ENCODE peak calls at places on chromosomes 5 and 9, in six cellular contexts. B is heart left ventricle; K is stimulated activated CD4-positive, alpha-beta T cell treated with anti-CD3 and anti-CD28 coated beads, Interleukin-4, amount 100 ng/mL, for 48 hours; C is iris pigment epithelial cell; G is AG08396; E is fibroblast of mammary gland. Q is an unnamed sample.

GRCh38 chr5:14263700-14264099 is 120.6 kb downstream of the TRIO start:
- DNase-seq in G (no peak), E (no peak), B (no peak), C (no peak), K (no peak), Q (no peak)

GRCh38 chr5:91556-92263 is at the start of gene PLEKHG4B:
- DNase-seq in E (no peak), K (peak), B (no peak), C (no peak), G (no peak), Q (peak)

GRCh38 chr9:105114318-105114717 is 130.1 kb upstream of the SLC44A1 start:
- DNase-seq in B (no peak), K (peak), C (no peak), G (no peak), E (no peak), Q (no peak)

GRCh38 chr9:10946676-10947410 is 334.0 kb upstream of the PTPRD start:
- DNase-seq in G (no peak), K (no peak), E (no peak), B (no peak), C (no peak), Q (no peak)

GRCh38 chr9:90379771-90380170 is 262.9 kb downstream of the DIRAS2 start:
- DNase-seq in K (no peak), G (no peak), E (no peak), B (no peak), C (no peak), Q (no peak)

GRCh38 chr5:96123418-96123817 is 161.8 kb upstream of the ELL2 start:
- DNase-seq in C (no peak), B (no peak), K (no peak), E (no peak), G (no peak), Q (no peak)

GRCh38 chr5:154253807-154254206 is 63.3 kb downstream of the GALNT10 start:
- DNase-seq in K (no peak), B (no peak), G (no peak), E (no peak), C (no peak), Q (no peak)

GRCh38 chr5:14331377-14331776 is 188.2 kb downstream of the TRIO start:
- DNase-seq in B (no peak), E (peak), C (no peak), K (no peak), G (no peak), Q (no peak)

GRCh38 chr9:137146527-137146918 is 7.6 kb downstream of the GRIN1 start:
- DNase-seq in G (no peak), B (no peak), C (no peak), K (no peak), E (no peak), Q (no peak)

GRCh38 chr5:170791325-170791954 is 7.9 kb downstream of the GABRP start:
- DNase-seq in C (peak), G (peak), B (peak), K (peak), E (peak), Q (peak)

GRCh38 chr5:57735754-57736153 is 253.1 kb upstream of the ACTBL2 start:
- DNase-seq in B (no peak), G (peak), E (peak), C (peak), K (no peak), Q (no peak)

GRCh38 chr9:138008081-138008841 is 130.7 kb downstream of the CACNA1B start:
- DNase-seq in C (no peak), K (no peak), E (peak), B (no peak), G (peak), Q (peak)

GRCh38 chr5:78795757-78796156 is 147.2 kb upstream of the LHFPL2 start:
- DNase-seq in B (no peak), E (peak), K (no peak), G (no peak), C (peak), Q (no peak)

GRCh38 chr9:113529336-113530009 is 65.9 kb downstream of the RGS3 start:
- DNase-seq in C (no peak), G (no peak), B (no peak), K (no peak), E (no peak), Q (no peak)

GRCh38 chr9:80650964-80651555 is 1038.3 kb downstream of the TLE1 start:
- DNase-seq in C (peak), G (peak), E (peak), B (no peak), K (no peak), Q (no peak)

GRCh38 chr9:15837079-15837679 is 284.3 kb downstream of the CCDC171 start:
- DNase-seq in C (peak), G (peak), K (no peak), B (no peak), E (peak), Q (peak)

GRCh38 chr9:21789541-21790037 is 12.8 kb upstream of the MTAP start:
- DNase-seq in G (peak), B (peak), C (peak), K (peak), E (peak), Q (no peak)

GRCh38 chr5:14142856-14143508 is at the start of gene TRIO:
- DNase-seq in E (peak), G (peak), B (peak), K (peak), C (peak), Q (peak)

GRCh38 chr5:39164016-39164415 is 55.3 kb downstream of the FYB1 start:
- DNase-seq in C (no peak), K (no peak), E (no peak), B (no peak), G (no peak), Q (no peak)

GRCh38 chr9:78436873-78437272 is 139.9 kb downstream of the PSAT1 start:
- DNase-seq in E (no peak), G (no peak), C (no peak), K (no peak), B (no peak), Q (no peak)

GRCh38 chr5:6845856-6846255 is 132.6 kb downstream of the TENT4A start:
- DNase-seq in G (no peak), B (no peak), C (no peak), K (no peak), E (no peak), Q (no peak)